ENCODE peak calls at places on chromosomes 16 and 17, in eight cellular contexts. B, L, N, D, S, O, M and U are unnamed samples.

GRCh38 chr17:33207231-33207630 is 85.9 kb downstream of the ASIC2 start:
- DNase-seq in B (no peak), L (no peak), N (no peak), D (no peak), S (no peak), O (no peak), M (no peak), U (no peak)

GRCh38 chr17:79325707-79326106 is 251.1 kb downstream of the ENGASE start:
- DNase-seq in B (no peak), L (no peak), N (peak), D (no peak), S (no peak), O (peak), M (peak), U (peak)

GRCh38 chr17:36514856-36515255 is 19.8 kb downstream of the MYO19 start:
- DNase-seq in B (no peak), L (no peak), N (no peak), D (no peak), S (no peak), O (no peak), M (no peak), U (no peak)

GRCh38 chr17:47603830-47604229 is 45.9 kb upstream of the KPNB1 start:
- DNase-seq in B (no peak), L (no peak), N (peak), D (no peak), S (no peak), O (no peak), M (no peak), U (no peak)

GRCh38 chr17:28883967-28884702 is 13.4 kb downstream of the FLOT2 start:
- DNase-seq in B (no peak), L (no peak), N (no peak), D (no peak), S (no peak), O (no peak), M (no peak), U (no peak)

GRCh38 chr17:74840989-74841666 is 18.6 kb downstream of the GRIN2C start:
- DNase-seq in B (no peak), L (no peak), N (peak), D (no peak), S (no peak), O (peak), M (peak), U (no peak)

GRCh38 chr16:84374160-84374489 is 5.8 kb downstream of the ATP2C2 start:
- DNase-seq in B (no peak), L (no peak), N (no peak), D (no peak), S (no peak), O (no peak), M (no peak), U (no peak)

GRCh38 chr16:85273293-85273692 is 161.0 kb upstream of the CIBAR2 start:
- DNase-seq in B (no peak), L (no peak), N (no peak), D (no peak), S (no peak), O (no peak), M (no peak), U (no peak)

GRCh38 chr17:17401271-17401781 is 75.5 kb upstream of the MED9 start:
- DNase-seq in B (no peak), L (no peak), N (no peak), D (no peak), S (no peak), O (peak), M (peak), U (peak)

GRCh38 chr16:4846503-4846900 is 586 bp downstream of the GLYR1 start:
- DNase-seq in B (peak), L (no peak), N (peak), D (peak), S (no peak), O (peak), M (peak), U (peak)

GRCh38 chr17:36943250-36944220 is 5.2 kb upstream of the AATF start:
- DNase-seq in B (no peak), L (no peak), N (no peak), D (no peak), S (no peak), O (peak), M (no peak), U (no peak)

GRCh38 chr17:2214047-2214717 is 89.4 kb downstream of the SMG6 start:
- DNase-seq in B (no peak), L (no peak), N (peak), D (peak), S (no peak), O (no peak), M (peak), U (no peak)

GRCh38 chr17:16141685-16142084 is 73.6 kb downstream of the NCOR1 start:
- DNase-seq in B (no peak), L (no peak), N (no peak), D (no peak), S (no peak), O (no peak), M (no peak), U (no peak)

GRCh38 chr16:84043486-84044107 is 1.0 kb upstream of the SLC38A8 start:
- DNase-seq in B (no peak), L (no peak), N (no peak), D (no peak), S (no peak), O (peak), M (no peak), U (no peak)